ENCODE peak calls at places on chromosomes 5 and 9, in eight cellular contexts. L is smooth muscle cell of the brain vasculature; N is kidney tubule cell; O is PC-3; V is activated CD8-positive, alpha-beta memory T cell treated with anti-CD3 and anti-CD28 coated beads for 4 hours; E is nephron progenitor cell; R is NCI-H1417; S is CD8-positive, alpha-beta memory T cell. W is an unnamed sample.

GRCh38 chr9:19161257-19162025 is 34.1 kb upstream of the PLIN2 start:
- DNase-seq in N (peak), L (no peak), R (no peak), S (peak), E (no peak), O (peak), V (peak), W (peak)

GRCh38 chr5:136089804-136090203 is 42.8 kb upstream of the SMAD5 start:
- DNase-seq in V (no peak), L (no peak), N (no peak), S (no peak), R (no peak), E (no peak), O (no peak), W (no peak)

GRCh38 chr5:134215757-134216156 is 10.1 kb downstream of the PPP2CA start:
- DNase-seq in L (no peak), S (no peak), N (no peak), E (no peak), O (no peak), V (no peak), R (no peak), W (no peak)

GRCh38 chr9:36033788-36034187 is 2.9 kb upstream of the RECK start:
- DNase-seq in R (no peak), O (no peak), S (no peak), E (no peak), L (no peak), V (no peak), N (no peak), W (no peak)

GRCh38 chr5:6755941-6756340 is 42.7 kb downstream of the TENT4A start:
- DNase-seq in R (no peak), L (no peak), E (no peak), O (no peak), S (no peak), V (no peak), N (no peak), W (no peak)

GRCh38 chr9:127066060-127066774 is 56.2 kb downstream of the ANGPTL2 start:
- DNase-seq in O (no peak), S (no peak), N (no peak), E (no peak), R (no peak), L (no peak), V (no peak), W (no peak)

GRCh38 chr5:68137451-68138190 is 77.9 kb upstream of the PIK3R1 start:
- DNase-seq in N (no peak), S (no peak), L (no peak), E (no peak), O (no peak), V (no peak), R (no peak), W (no peak)

GRCh38 chr5:142982821-142983200 is 212.6 kb downstream of the ARHGAP26 start:
- DNase-seq in E (no peak), O (no peak), S (no peak), L (no peak), N (no peak), V (no peak), R (no peak), W (no peak)

GRCh38 chr9:127877566-127877998 is at the start of gene AK1:
- DNase-seq in O (peak), N (peak), S (no peak), L (no peak), R (peak), V (no peak), E (peak), W (no peak)

GRCh38 chr5:118354806-118355205 is 633.5 kb downstream of the DTWD2 start:
- DNase-seq in V (no peak), S (no peak), L (no peak), R (peak), N (no peak), E (no peak), O (no peak), W (peak)

GRCh38 chr5:171863928-171864327 is 78.3 kb downstream of the SMIM23 start:
- DNase-seq in S (no peak), N (peak), L (peak), O (no peak), V (no peak), R (no peak), E (no peak), W (peak)

GRCh38 chr5:8993031-8993430 is 552.8 kb downstream of the SEMA5A start:
- DNase-seq in O (peak), N (peak), R (no peak), E (no peak), V (no peak), S (no peak), L (no peak), W (peak)

GRCh38 chr5:55102345-55102744 is at the start of gene GZMA:
- DNase-seq in R (no peak), N (no peak), L (no peak), E (no peak), S (peak), O (no peak), V (no peak), W (no peak)

GRCh38 chr9:116596646-116597045 is 90.5 kb upstream of the TRIM32 start:
- DNase-seq in L (no peak), E (no peak), R (no peak), N (no peak), S (no peak), V (no peak), O (no peak), W (no peak)

GRCh38 chr9:93823245-93824072 is 131.7 kb downstream of the BARX1 start:
- DNase-seq in V (no peak), E (no peak), N (peak), O (peak), R (no peak), S (no peak), L (no peak), W (peak)

GRCh38 chr9:71769175-71770165 is 1.2 kb upstream of the CEMIP2 start:
- DNase-seq in S (peak), V (peak), E (peak), L (no peak), O (peak), N (peak), R (peak), W (peak)

GRCh38 chr5:58201922-58202648 is 257.8 kb downstream of the PLK2 start:
- DNase-seq in S (no peak), O (peak), L (no peak), R (no peak), N (peak), V (no peak), E (no peak), W (no peak)

GRCh38 chr9:95137587-95138145 is 179.8 kb downstream of the FANCC start:
- DNase-seq in E (no peak), R (no peak), N (no peak), O (no peak), S (no peak), V (no peak), L (no peak), W (no peak)

GRCh38 chr9:132239999-132240859 is 78.4 kb downstream of the NTNG2 start:
- DNase-seq in N (no peak), E (peak), V (no peak), S (no peak), R (no peak), O (no peak), L (no peak), W (no peak)

GRCh38 chr9:129160712-129161533 is 17.1 kb downstream of the IER5L start:
- DNase-seq in L (no peak), R (no peak), N (no peak), V (no peak), O (no peak), S (no peak), E (no peak), W (no peak)

GRCh38 chr5:16502866-16503265 is 37.3 kb upstream of the ZNF622 start:
- DNase-seq in O (peak), V (no peak), E (no peak), L (no peak), N (peak), R (peak), S (no peak), W (peak)

GRCh38 chr9:2053883-2054845 is 39.0 kb downstream of the SMARCA2 start:
- DNase-seq in N (peak), L (no peak), V (peak), E (peak), R (no peak), O (no peak), S (peak), W (no peak)